ENCODE peak calls at places on chromosomes 3 and 15, in five cellular contexts. Z is body of pancreas, Q is heart left ventricle, W is A549, H is tibial nerve. B is an unnamed sample.

GRCh38 chr3:50542177-50543034 is 25.1 kb downstream of the C3orf18 start:
- DNase-seq in Z (peak; percentile 84), Q (peak; percentile 58), W (peak; percentile 90), H (peak; percentile 84), B (peak; percentile 90)

GRCh38 chr3:164049836-164050235 is 1028.5 kb downstream of the SI start:
- DNase-seq in Z (no peak), Q (no peak), W (no peak), H (no peak), B (no peak)

GRCh38 chr15:52068004-52068403 is 44.6 kb downstream of the BCL2L10 start:
- DNase-seq in Z (no peak), Q (no peak), W (no peak), H (no peak), B (no peak)

GRCh38 chr3:158491968-158492367 is 79.0 kb upstream of the MLF1 start:
- DNase-seq in Z (no peak), Q (no peak), W (no peak), H (no peak), B (no peak)

GRCh38 chr15:48703544-48703943 is 58.0 kb upstream of the FBN1 start:
- DNase-seq in Z (no peak), Q (no peak), W (no peak), H (no peak), B (no peak)

GRCh38 chr3:46742992-46743391 is 25.3 kb upstream of the PRSS50 start:
- DNase-seq in Z (no peak), Q (no peak), W (no peak), H (no peak), B (no peak)

GRCh38 chr3:177538743-177539730 is 341.8 kb upstream of the TBL1XR1 start:
- DNase-seq in Z (no peak), Q (no peak), W (no peak), H (no peak), B (no peak)

GRCh38 chr3:133644768-133645167 is 17.0 kb downstream of the TOPBP1 start:
- DNase-seq in Z (no peak), Q (no peak), W (peak; percentile 30), H (no peak), B (peak; percentile 42)

GRCh38 chr15:101448336-101448735 is 41.2 kb downstream of the PCSK6 start:
- DNase-seq in Z (no peak), Q (no peak), W (no peak), H (no peak), B (no peak)

GRCh38 chr15:88742161-88742560 is 61.1 kb upstream of the ACAN start:
- DNase-seq in Z (no peak), Q (no peak), W (no peak), H (no peak), B (no peak)

GRCh38 chr3:185527364-185527763 is 25.0 kb downstream of the LIPH start:
- DNase-seq in Z (no peak), Q (no peak), W (no peak), H (no peak), B (no peak)

GRCh38 chr3:27719306-27720003 is 2.7 kb downstream of the EOMES start:
- DNase-seq in Z (no peak), Q (no peak), W (no peak), H (no peak), B (no peak)

GRCh38 chr15:24861014-24861690 is 93.6 kb upstream of the SNRPN start:
- DNase-seq in Z (no peak), Q (no peak), W (no peak), H (no peak), B (no peak)

GRCh38 chr3:162021206-162021605 is 524.6 kb downstream of the OTOL1 start:
- DNase-seq in Z (no peak), Q (no peak), W (no peak), H (no peak), B (no peak)

GRCh38 chr3:48434591-48435222 is 4.8 kb upstream of the PLXNB1 start:
- DNase-seq in Z (no peak), Q (no peak), W (no peak), H (no peak), B (no peak)

GRCh38 chr15:100726426-100727190 is 124.2 kb downstream of the ASB7 start:
- DNase-seq in Z (no peak), Q (no peak), W (no peak), H (peak; percentile 1), B (no peak)

GRCh38 chr3:36269274-36269673 is 111.0 kb upstream of the STAC start:
- DNase-seq in Z (no peak), Q (no peak), W (no peak), H (no peak), B (no peak)

GRCh38 chr15:78640527-78640839 is 527 bp downstream of the CHRNB4 start:
- DNase-seq in Z (no peak), Q (no peak), W (no peak), H (no peak), B (no peak)

GRCh38 chr15:91227062-91227461 is 127.0 kb downstream of the SV2B start:
- DNase-seq in Z (no peak), Q (no peak), W (no peak), H (no peak), B (no peak)

GRCh38 chr15:84570164-84570692 is 30.6 kb upstream of the ZSCAN2 start:
- DNase-seq in Z (peak; percentile 63), Q (peak; percentile 67), W (peak; percentile 44), H (peak; percentile 53), B (no peak)

GRCh38 chr15:98927990-98928389 is 79.6 kb downstream of the PGPEP1L start:
- DNase-seq in Z (no peak), Q (no peak), W (no peak), H (no peak), B (no peak)

GRCh38 chr3:37243811-37244748 is 69.7 kb upstream of the LRRFIP2 start:
- DNase-seq in Z (peak; percentile 91), Q (peak; percentile 83), W (peak; percentile 75), H (peak; percentile 76), B (peak; percentile 56)

GRCh38 chr15:48940508-48940907 is 23.2 kb downstream of the SHC4 start:
- DNase-seq in Z (no peak), Q (no peak), W (no peak), H (no peak), B (peak; percentile 9)

GRCh38 chr15:22806156-22806555 is 19.7 kb downstream of the NIPA1 start:
- DNase-seq in Z (no peak), Q (no peak), W (no peak), H (no peak), B (no peak)

GRCh38 chr15:80121546-80121945 is 31.3 kb upstream of the FAH start:
- DNase-seq in Z (no peak), Q (no peak), W (no peak), H (no peak), B (no peak)

GRCh38 chr15:65289261-65289854 is 2.7 kb upstream of the PARP16 start:
- DNase-seq in Z (no peak), Q (no peak), W (no peak), H (no peak), B (no peak)

GRCh38 chr15:65285291-65286068 is 1.2 kb downstream of the PARP16 start:
- DNase-seq in Z (no peak), Q (no peak), W (no peak), H (no peak), B (no peak)

GRCh38 chr15:65287515-65287845 is 797 bp upstream of the PARP16 start:
- DNase-seq in Z (no peak), Q (no peak), W (no peak), H (no peak), B (no peak)

GRCh38 chr15:65286069-65286703 is 497 bp downstream of the PARP16 start:
- DNase-seq in Z (peak; percentile 57), Q (no peak), W (no peak), H (no peak), B (no peak)

GRCh38 chr15:65286704-65287514 is at the start of gene PARP16:
- DNase-seq in Z (peak; percentile 94), Q (peak; percentile 93), W (peak; percentile 83), H (peak; percentile 75), B (peak; percentile 72)
- TF ChIP-seq POLR2A in Z (peak; percentile 80), Q (peak; percentile 87), W (peak; percentile 70), H (peak; percentile 76), B (peak; percentile 81)

GRCh38 chr3:189941679-189942078 is 179.0 kb downstream of the P3H2 start:
- DNase-seq in Z (peak; percentile 49), Q (no peak), W (peak; percentile 41), H (no peak), B (peak; percentile 34)

GRCh38 chr3:189937302-189938255 is 183.1 kb downstream of the P3H2 start:
- DNase-seq in Z (no peak), Q (no peak), W (peak; percentile 38), H (no peak), B (peak; percentile 58)

GRCh38 chr3:189941125-189941524 is 179.6 kb downstream of the P3H2 start:
- DNase-seq in Z (peak; percentile 44), Q (no peak), W (no peak), H (no peak), B (no peak)

DNA sequence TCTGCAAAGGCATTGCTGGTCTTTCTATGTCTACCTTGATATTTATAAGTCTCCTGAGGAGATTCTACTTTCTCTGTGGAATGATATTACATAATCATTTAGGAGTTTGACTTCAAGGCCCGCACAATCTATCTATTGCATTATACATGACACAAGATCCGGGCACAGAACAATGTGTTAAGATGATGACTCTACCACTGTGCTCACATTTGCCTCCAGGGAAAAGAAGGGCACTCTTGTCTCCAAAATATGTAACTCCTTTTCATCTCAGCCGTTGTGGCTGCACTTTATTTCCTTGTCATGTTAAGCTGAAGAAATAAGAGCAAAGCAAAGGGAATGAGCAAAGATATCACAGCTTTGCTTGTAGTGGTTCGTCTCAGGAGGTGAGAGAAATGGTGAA is 184.5 kb downstream of the P3H2 start:
- DNase-seq in Z (no peak), Q (no peak), W (no peak), H (no peak), B (no peak)
- TF ChIP-seq POLR2A in Z (no peak), Q (no peak), W (no peak), H (no peak), B (no peak)

GRCh38 chr15:45129651-45130129 is at the start of the genes DUOX1 and DUOXA1:
- DNase-seq in Z (no peak), Q (no peak), W (no peak), H (no peak), B (no peak)
- TF ChIP-seq POLR2A in Z (no peak), Q (no peak), W (no peak), H (no peak), B (no peak)

GRCh38 chr15:74957301-74958035 is 896 bp upstream of the RPP25 start:
- DNase-seq in Z (no peak), Q (peak; percentile 60), W (peak; percentile 43), H (no peak), B (no peak)
- TF ChIP-seq POLR2A in Z (peak; percentile 56), Q (no peak), W (no peak), H (no peak), B (no peak)

DNA sequence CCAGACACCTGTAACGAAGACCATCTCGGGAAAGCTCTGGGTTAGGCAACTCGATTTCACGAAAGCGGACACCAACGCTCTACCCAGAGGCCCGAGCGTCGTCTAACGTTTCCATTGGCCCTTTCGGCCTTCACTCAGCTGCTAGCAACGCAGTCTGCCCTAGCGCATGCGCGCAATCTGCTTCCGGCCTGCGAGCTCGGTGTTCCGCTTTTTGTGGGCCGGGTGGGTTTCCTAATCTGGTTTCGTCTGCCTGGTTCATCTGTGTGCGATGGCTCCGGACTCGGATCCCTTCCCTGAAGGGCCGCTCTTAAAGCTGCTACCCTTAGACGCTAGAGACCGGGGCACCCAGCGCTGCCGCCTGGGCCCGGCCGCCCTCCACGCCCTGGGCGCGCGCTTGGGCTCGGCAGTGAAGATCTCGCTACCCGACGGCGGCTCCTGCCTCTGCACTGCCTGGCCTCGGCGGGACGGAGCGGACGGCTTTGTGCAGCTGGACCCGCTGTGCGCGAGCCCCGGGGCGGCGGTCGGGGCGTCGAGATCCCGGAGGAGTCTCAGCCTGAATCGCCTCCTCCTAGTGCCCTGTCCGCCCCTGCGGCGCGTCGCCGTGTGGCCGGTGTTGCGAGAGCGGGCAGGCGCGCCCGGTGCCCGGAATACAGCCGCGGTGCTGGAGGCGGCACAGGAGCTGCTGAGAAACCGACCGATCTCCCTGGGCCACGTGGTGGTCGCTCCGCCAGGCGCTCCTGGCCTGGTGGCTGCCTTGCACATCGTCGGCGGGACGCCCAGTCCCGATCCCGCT is 24.0 kb upstream of the GATM start:
- DNase-seq in Z (peak; percentile 97), Q (peak; percentile 99), W (peak; percentile 85), H (peak; percentile 88), B (peak; percentile 91)
- TF ChIP-seq POLR2A in Z (peak; percentile 65), Q (peak; percentile 74), W (peak; percentile 71), H (peak; percentile 70), B (peak; percentile 58)

B was measured in H54.